ENCODE peak calls at places on chromosome 1, in nine cellular contexts. B, J, O, W, F, Z, X, K and H are unnamed samples.

GRCh38 chr1:43042773-43043470 is 84.3 kb upstream of the SLC2A1 start:
- DNase-seq in B (no peak), W (no peak), X (no peak), F (no peak), Z (no peak), J (no peak), K (no peak), O (no peak), H (no peak)

GRCh38 chr1:116496380-116496779 is 74.4 kb downstream of the CD58 start:
- DNase-seq in B (peak; percentile 27), X (peak; percentile 84), K (no peak), F (peak; percentile 60), W (no peak), Z (no peak), O (no peak), J (no peak), H (no peak)

GRCh38 chr1:8397511-8397910 is 79.6 kb downstream of the SLC45A1 start:
- DNase-seq in X (no peak), F (peak; percentile 74), Z (no peak), W (no peak), K (no peak), B (no peak), J (peak; percentile 28), O (no peak), H (no peak)

GRCh38 chr1:229539868-229540506 is 18.5 kb downstream of the ABCB10 start:
- DNase-seq in X (no peak), Z (no peak), B (no peak), K (no peak), F (no peak), W (no peak), O (no peak), J (no peak), H (no peak)

GRCh38 chr1:29324771-29325351 is 88.5 kb downstream of the PTPRU start:
- DNase-seq in X (no peak), F (no peak), K (no peak), O (peak; percentile 13), Z (peak; percentile 100), J (no peak), W (no peak), B (no peak), H (no peak)

GRCh38 chr1:74468982-74469603 is 43.3 kb downstream of the LRRC53 start:
- DNase-seq in F (peak; percentile 36), Z (peak; percentile 77), B (peak; percentile 56), O (peak; percentile 54), J (no peak), X (no peak), W (no peak), K (no peak), H (peak; percentile 23)

GRCh38 chr1:84297546-84298244 is 3.8 kb upstream of the SAMD13 start:
- DNase-seq in F (no peak), X (no peak), W (no peak), J (no peak), O (no peak), B (no peak), K (no peak), Z (no peak), H (no peak)

GRCh38 chr1:109769335-109770078 is 5.8 kb upstream of the EPS8L3 start:
- DNase-seq in F (peak; percentile 28), W (peak; percentile 39), Z (no peak), K (peak; percentile 3), O (peak; percentile 83), X (no peak), J (no peak), B (peak; percentile 95), H (peak; percentile 58)

GRCh38 chr1:12201343-12202189 is 28.3 kb upstream of the VPS13D start:
- DNase-seq in X (peak; percentile 51), J (no peak), W (peak; percentile 79), O (no peak), B (no peak), K (no peak), F (no peak), Z (no peak), H (no peak)

GRCh38 chr1:195939844-195940243 is 668.4 kb downstream of the KCNT2 start:
- DNase-seq in B (no peak), O (peak; percentile 57), J (no peak), X (no peak), F (no peak), K (no peak), Z (peak; percentile 83), W (no peak), H (no peak)

GRCh38 chr1:163231385-163231784 is 28.7 kb upstream of the RGS5 start:
- DNase-seq in Z (no peak), O (no peak), W (no peak), J (no peak), F (peak; percentile 37), X (no peak), B (peak; percentile 75), K (no peak), H (peak; percentile 18)

GRCh38 chr1:223133301-223133823 is 9.7 kb downstream of the TLR5 start:
- DNase-seq in B (no peak), X (no peak), J (no peak), O (no peak), W (no peak), K (no peak), F (no peak), Z (no peak), H (no peak)
- H3K4me3 ChIP-seq in B (no peak overlapping the region), X (no peak overlapping the region), J (no peak overlapping the region), O (no peak overlapping the region), W (peak overlapping the region; percentile 41), K (peak overlapping the region; percentile 23), F (no peak overlapping the region), Z (peak overlapping the region; percentile 57), H (no peak overlapping the region)

DNA sequence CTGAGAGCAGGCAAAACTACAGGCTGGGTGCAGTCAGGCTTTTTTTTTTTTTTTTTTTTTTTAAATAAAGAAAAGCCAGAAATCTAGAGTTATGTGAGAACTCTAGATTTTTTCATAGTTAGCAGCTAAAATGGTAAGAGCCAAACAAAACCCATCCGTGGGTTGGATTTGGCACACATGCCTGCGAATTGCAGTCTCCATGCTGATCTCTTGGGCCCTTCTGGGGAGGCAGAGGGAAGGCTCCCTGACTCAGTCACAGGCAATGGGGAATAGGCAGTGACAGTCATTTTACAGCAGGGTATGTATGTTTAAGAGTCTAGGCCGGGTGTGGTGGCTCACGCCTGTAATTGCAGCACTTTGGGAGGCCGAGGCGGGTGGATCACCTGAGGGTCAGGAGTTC is 2.6 kb downstream of the TXLNA start:
- DNase-seq in K (no peak), F (no peak), B (peak; percentile 31), J (no peak), X (no peak), W (no peak), Z (no peak), O (no peak), H (no peak)
- H3K4me3 ChIP-seq in K (no peak overlapping the region), F (peak overlapping the region; percentile 79), B (no peak overlapping the region), J (peak overlapping the region; percentile 87), X (no peak overlapping the region), W (no peak overlapping the region), Z (no peak overlapping the region), O (no peak overlapping the region), H (no peak overlapping the region)

GRCh38 chr1:151131832-151132675 is 14.4 kb downstream of the SEMA6C start:
- DNase-seq in F (peak; percentile 31), B (no peak), O (peak; percentile 20), J (no peak), X (peak; percentile 75), Z (peak; percentile 69), W (no peak), K (no peak), H (no peak)
- H3K4me3 ChIP-seq in F (peak overlapping the region; percentile 52), B (no peak overlapping the region), O (peak overlapping the region; percentile 49), J (no peak overlapping the region), X (peak overlapping the region; percentile 54), Z (peak overlapping the region; percentile 88), W (peak overlapping the region; percentile 21), K (peak overlapping the region; percentile 41), H (peak overlapping the region; percentile 27)

GRCh38 chr1:156741613-156741983 is 710 bp upstream of the MRPL24 start:
- DNase-seq in B (no peak), K (no peak), F (no peak), X (no peak), J (no peak), O (peak; percentile 33), Z (no peak), W (no peak), H (no peak)
- H3K4me3 ChIP-seq in B (no peak overlapping the region), K (peak overlapping the region; percentile 8), F (peak overlapping the region; percentile 23), X (peak overlapping the region; percentile 8), J (peak overlapping the region; percentile 44), O (peak overlapping the region; percentile 34), Z (peak overlapping the region; percentile 36), W (peak overlapping the region; percentile 90), H (no peak overlapping the region)

GRCh38 chr1:17562375-17562774 is 22.9 kb downstream of the ARHGEF10L start:
- DNase-seq in K (no peak), F (no peak), J (no peak), Z (no peak), W (no peak), O (no peak), B (no peak), X (no peak), H (no peak)

GRCh38 chr1:17563494-17564281 is 24.2 kb downstream of the ARHGEF10L start:
- DNase-seq in J (no peak), K (no peak), O (no peak), F (no peak), Z (no peak), X (no peak), W (no peak), B (no peak), H (no peak)

GRCh38 chr1:17559618-17560419 is 20.3 kb downstream of the ARHGEF10L start:
- DNase-seq in J (no peak), K (no peak), Z (no peak), X (no peak), W (no peak), O (peak; percentile 77), F (no peak), B (no peak), H (no peak)

GRCh38 chr1:17561252-17561558 is 21.7 kb downstream of the ARHGEF10L start:
- DNase-seq in Z (no peak), O (no peak), F (no peak), W (no peak), B (no peak), X (no peak), J (no peak), K (no peak), H (no peak)

GRCh38 chr1:17561561-17561985 is 22.1 kb downstream of the ARHGEF10L start:
- DNase-seq in J (no peak), B (no peak), W (no peak), Z (no peak), O (no peak), X (peak; percentile 73), F (no peak), K (no peak), H (no peak)
- H3K4me3 ChIP-seq in J (no peak overlapping the region), B (no peak overlapping the region), W (no peak overlapping the region), Z (no peak overlapping the region), O (no peak overlapping the region), X (no peak overlapping the region), F (no peak overlapping the region), K (no peak overlapping the region), H (no peak overlapping the region)

GRCh38 chr1:1345860-1346500 is 3.2 kb downstream of the DVL1 start:
- DNase-seq in B (no peak), W (no peak), J (no peak), O (no peak), K (no peak), Z (no peak), F (no peak), X (peak; percentile 76), H (no peak)
- H3K4me3 ChIP-seq in B (no peak overlapping the region), W (no peak overlapping the region), J (no peak overlapping the region), O (peak overlapping the region; percentile 37), K (no peak overlapping the region), Z (no peak overlapping the region), F (no peak overlapping the region), X (no peak overlapping the region), H (no peak overlapping the region)

GRCh38 chr1:21337459-21337930 is 47.2 kb upstream of the ECE1 start:
- DNase-seq in B (no peak), F (no peak), Z (no peak), X (no peak), W (no peak), O (no peak), K (no peak), J (no peak), H (no peak)
- H3K4me3 ChIP-seq in B (no peak overlapping the region), F (no peak overlapping the region), Z (no peak overlapping the region), X (no peak overlapping the region), W (no peak overlapping the region), O (no peak overlapping the region), K (no peak overlapping the region), J (no peak overlapping the region), H (no peak overlapping the region)